ENCODE peak calls at places on chromosome 7, in seven cellular contexts. One of them, this sample, is unnamed.

GRCh38 chr7:33669251-33669670 is 236.1 kb upstream of the BMPER start:
- DNase-seq in H54: no peak
- DNase-seq in COR-L47: no peak
- DNase-seq in T-helper 9 cell: no peak
- DNase-seq in stimulated activated CD4-positive, alpha-beta T cell treated with anti-CD3 and anti-CD28 coated beads, Interleukin-2, amount 100 ng/mL, for 48 hours: no peak
- DNase-seq in endothelial cell: no peak
- DNase-seq in activated CD4-positive, alpha-beta T cell treated with anti-CD3 and anti-CD28 coated beads, Interleukin-2, amount 10 ng/mL, durations not matched to agents 7 days and 5 days: no peak
- DNase-seq in this sample: no peak

GRCh38 chr7:24406818-24407226 is 122.8 kb downstream of the NPY start:
- DNase-seq in H54: no peak
- DNase-seq in COR-L47: no peak
- DNase-seq in T-helper 9 cell: no peak
- DNase-seq in stimulated activated CD4-positive, alpha-beta T cell treated with anti-CD3 and anti-CD28 coated beads, Interleukin-2, amount 100 ng/mL, for 48 hours: no peak
- DNase-seq in endothelial cell: no peak
- DNase-seq in activated CD4-positive, alpha-beta T cell treated with anti-CD3 and anti-CD28 coated beads, Interleukin-2, amount 10 ng/mL, durations not matched to agents 7 days and 5 days: no peak
- DNase-seq in this sample: no peak

GRCh38 chr7:57203161-57203791 is 71.0 kb upstream of the ZNF479 start:
- DNase-seq in H54: no peak
- DNase-seq in COR-L47: no peak
- DNase-seq in T-helper 9 cell: no peak
- DNase-seq in stimulated activated CD4-positive, alpha-beta T cell treated with anti-CD3 and anti-CD28 coated beads, Interleukin-2, amount 100 ng/mL, for 48 hours: no peak
- DNase-seq in endothelial cell: no peak
- DNase-seq in activated CD4-positive, alpha-beta T cell treated with anti-CD3 and anti-CD28 coated beads, Interleukin-2, amount 10 ng/mL, durations not matched to agents 7 days and 5 days: no peak
- DNase-seq in this sample: no peak

GRCh38 chr7:15215611-15216010 is 313.1 kb upstream of the DGKB start:
- DNase-seq in H54: no peak
- DNase-seq in COR-L47: no peak
- DNase-seq in T-helper 9 cell: no peak
- DNase-seq in stimulated activated CD4-positive, alpha-beta T cell treated with anti-CD3 and anti-CD28 coated beads, Interleukin-2, amount 100 ng/mL, for 48 hours: no peak
- DNase-seq in endothelial cell: no peak
- DNase-seq in activated CD4-positive, alpha-beta T cell treated with anti-CD3 and anti-CD28 coated beads, Interleukin-2, amount 10 ng/mL, durations not matched to agents 7 days and 5 days: no peak
- DNase-seq in this sample: no peak

GRCh38 chr7:50660040-50660829 is 95.0 kb upstream of the DDC start:
- DNase-seq in H54: no peak
- DNase-seq in COR-L47: no peak
- DNase-seq in T-helper 9 cell: peak; percentile 23
- DNase-seq in stimulated activated CD4-positive, alpha-beta T cell treated with anti-CD3 and anti-CD28 coated beads, Interleukin-2, amount 100 ng/mL, for 48 hours: no peak
- DNase-seq in endothelial cell: no peak
- DNase-seq in activated CD4-positive, alpha-beta T cell treated with anti-CD3 and anti-CD28 coated beads, Interleukin-2, amount 10 ng/mL, durations not matched to agents 7 days and 5 days: peak; percentile 55
- DNase-seq in this sample: peak; percentile 81

GRCh38 chr7:47304727-47305719 is 276.9 kb downstream of the TNS3 start:
- DNase-seq in H54: no peak
- DNase-seq in COR-L47: no peak
- DNase-seq in T-helper 9 cell: no peak
- DNase-seq in stimulated activated CD4-positive, alpha-beta T cell treated with anti-CD3 and anti-CD28 coated beads, Interleukin-2, amount 100 ng/mL, for 48 hours: no peak
- DNase-seq in endothelial cell: no peak
- DNase-seq in activated CD4-positive, alpha-beta T cell treated with anti-CD3 and anti-CD28 coated beads, Interleukin-2, amount 10 ng/mL, durations not matched to agents 7 days and 5 days: no peak
- DNase-seq in this sample: no peak

GRCh38 chr7:36175872-36176271 is 22.8 kb downstream of the EEPD1 start:
- DNase-seq in H54: no peak
- DNase-seq in COR-L47: no peak
- DNase-seq in T-helper 9 cell: no peak
- DNase-seq in stimulated activated CD4-positive, alpha-beta T cell treated with anti-CD3 and anti-CD28 coated beads, Interleukin-2, amount 100 ng/mL, for 48 hours: no peak
- DNase-seq in endothelial cell: no peak
- DNase-seq in activated CD4-positive, alpha-beta T cell treated with anti-CD3 and anti-CD28 coated beads, Interleukin-2, amount 10 ng/mL, durations not matched to agents 7 days and 5 days: no peak
- DNase-seq in this sample: no peak

GRCh38 chr7:16918288-16918895 is 36.6 kb upstream of the AGR3 start:
- DNase-seq in H54: no peak
- DNase-seq in COR-L47: no peak
- DNase-seq in T-helper 9 cell: no peak
- DNase-seq in stimulated activated CD4-positive, alpha-beta T cell treated with anti-CD3 and anti-CD28 coated beads, Interleukin-2, amount 100 ng/mL, for 48 hours: peak; percentile 26
- DNase-seq in endothelial cell: peak; percentile 30
- DNase-seq in activated CD4-positive, alpha-beta T cell treated with anti-CD3 and anti-CD28 coated beads, Interleukin-2, amount 10 ng/mL, durations not matched to agents 7 days and 5 days: peak; percentile 44
- DNase-seq in this sample: no peak

GRCh38 chr7:131945313-131945831 is 388.9 kb upstream of the PODXL start:
- DNase-seq in H54: peak; percentile 39
- DNase-seq in COR-L47: peak; percentile 56
- DNase-seq in T-helper 9 cell: no peak
- DNase-seq in stimulated activated CD4-positive, alpha-beta T cell treated with anti-CD3 and anti-CD28 coated beads, Interleukin-2, amount 100 ng/mL, for 48 hours: peak; percentile 42
- DNase-seq in endothelial cell: peak; percentile 82
- DNase-seq in activated CD4-positive, alpha-beta T cell treated with anti-CD3 and anti-CD28 coated beads, Interleukin-2, amount 10 ng/mL, durations not matched to agents 7 days and 5 days: peak; percentile 46
- DNase-seq in this sample: no peak

GRCh38 chr7:76108540-76109233 is 60.8 kb downstream of the MDH2 start:
- DNase-seq in H54: no peak
- DNase-seq in COR-L47: peak; percentile 52
- DNase-seq in T-helper 9 cell: no peak
- DNase-seq in stimulated activated CD4-positive, alpha-beta T cell treated with anti-CD3 and anti-CD28 coated beads, Interleukin-2, amount 100 ng/mL, for 48 hours: no peak
- DNase-seq in endothelial cell: no peak
- DNase-seq in activated CD4-positive, alpha-beta T cell treated with anti-CD3 and anti-CD28 coated beads, Interleukin-2, amount 10 ng/mL, durations not matched to agents 7 days and 5 days: no peak
- DNase-seq in this sample: no peak

GRCh38 chr7:101635484-101635883 is 6.4 kb upstream of the MYL10 start:
- DNase-seq in H54: peak; percentile 72
- DNase-seq in COR-L47: no peak
- DNase-seq in T-helper 9 cell: no peak
- DNase-seq in stimulated activated CD4-positive, alpha-beta T cell treated with anti-CD3 and anti-CD28 coated beads, Interleukin-2, amount 100 ng/mL, for 48 hours: no peak
- DNase-seq in endothelial cell: no peak
- DNase-seq in activated CD4-positive, alpha-beta T cell treated with anti-CD3 and anti-CD28 coated beads, Interleukin-2, amount 10 ng/mL, durations not matched to agents 7 days and 5 days: no peak
- DNase-seq in this sample: no peak

GRCh38 chr7:155590215-155591023 is 44.1 kb upstream of the CNPY1 start:
- DNase-seq in H54: peak; percentile 19
- DNase-seq in COR-L47: peak; percentile 94
- DNase-seq in T-helper 9 cell: no peak
- DNase-seq in stimulated activated CD4-positive, alpha-beta T cell treated with anti-CD3 and anti-CD28 coated beads, Interleukin-2, amount 100 ng/mL, for 48 hours: no peak
- DNase-seq in endothelial cell: no peak
- DNase-seq in activated CD4-positive, alpha-beta T cell treated with anti-CD3 and anti-CD28 coated beads, Interleukin-2, amount 10 ng/mL, durations not matched to agents 7 days and 5 days: peak; percentile 32
- DNase-seq in this sample: no peak

GRCh38 chr7:455110-455928 is 64.3 kb downstream of the PDGFA start:
- DNase-seq in H54: no peak
- DNase-seq in COR-L47: peak; percentile 91
- DNase-seq in T-helper 9 cell: no peak
- DNase-seq in stimulated activated CD4-positive, alpha-beta T cell treated with anti-CD3 and anti-CD28 coated beads, Interleukin-2, amount 100 ng/mL, for 48 hours: no peak
- DNase-seq in endothelial cell: no peak
- DNase-seq in activated CD4-positive, alpha-beta T cell treated with anti-CD3 and anti-CD28 coated beads, Interleukin-2, amount 10 ng/mL, durations not matched to agents 7 days and 5 days: no peak
- DNase-seq in this sample: no peak

GRCh38 chr7:98049034-98049433 is 57.6 kb upstream of the LMTK2 start:
- DNase-seq in H54: no peak
- DNase-seq in COR-L47: no peak
- DNase-seq in T-helper 9 cell: no peak
- DNase-seq in stimulated activated CD4-positive, alpha-beta T cell treated with anti-CD3 and anti-CD28 coated beads, Interleukin-2, amount 100 ng/mL, for 48 hours: no peak
- DNase-seq in endothelial cell: no peak
- DNase-seq in activated CD4-positive, alpha-beta T cell treated with anti-CD3 and anti-CD28 coated beads, Interleukin-2, amount 10 ng/mL, durations not matched to agents 7 days and 5 days: no peak
- DNase-seq in this sample: no peak

GRCh38 chr7:28389504-28390385 is 22.6 kb upstream of the CREB5 start:
- DNase-seq in H54: no peak
- DNase-seq in COR-L47: peak; percentile 48
- DNase-seq in T-helper 9 cell: no peak
- DNase-seq in stimulated activated CD4-positive, alpha-beta T cell treated with anti-CD3 and anti-CD28 coated beads, Interleukin-2, amount 100 ng/mL, for 48 hours: no peak
- DNase-seq in endothelial cell: no peak
- DNase-seq in activated CD4-positive, alpha-beta T cell treated with anti-CD3 and anti-CD28 coated beads, Interleukin-2, amount 10 ng/mL, durations not matched to agents 7 days and 5 days: peak; percentile 22
- DNase-seq in this sample: no peak

GRCh38 chr7:29309041-29309860 is 114.7 kb downstream of the CHN2 start:
- DNase-seq in H54: no peak
- DNase-seq in COR-L47: peak; percentile 57
- DNase-seq in T-helper 9 cell: no peak
- DNase-seq in stimulated activated CD4-positive, alpha-beta T cell treated with anti-CD3 and anti-CD28 coated beads, Interleukin-2, amount 100 ng/mL, for 48 hours: no peak
- DNase-seq in endothelial cell: no peak
- DNase-seq in activated CD4-positive, alpha-beta T cell treated with anti-CD3 and anti-CD28 coated beads, Interleukin-2, amount 10 ng/mL, durations not matched to agents 7 days and 5 days: no peak
- DNase-seq in this sample: no peak

GRCh38 chr7:75925717-75926435 is 10.9 kb downstream of the POR start:
- DNase-seq in H54: no peak
- DNase-seq in COR-L47: no peak
- DNase-seq in T-helper 9 cell: no peak
- DNase-seq in stimulated activated CD4-positive, alpha-beta T cell treated with anti-CD3 and anti-CD28 coated beads, Interleukin-2, amount 100 ng/mL, for 48 hours: no peak
- DNase-seq in endothelial cell: no peak
- DNase-seq in activated CD4-positive, alpha-beta T cell treated with anti-CD3 and anti-CD28 coated beads, Interleukin-2, amount 10 ng/mL, durations not matched to agents 7 days and 5 days: no peak
- DNase-seq in this sample: no peak

GRCh38 chr7:20164420-20165145 is 52.6 kb downstream of the MACC1 start:
- DNase-seq in H54: no peak
- DNase-seq in COR-L47: no peak
- DNase-seq in T-helper 9 cell: no peak
- DNase-seq in stimulated activated CD4-positive, alpha-beta T cell treated with anti-CD3 and anti-CD28 coated beads, Interleukin-2, amount 100 ng/mL, for 48 hours: no peak
- DNase-seq in endothelial cell: no peak
- DNase-seq in activated CD4-positive, alpha-beta T cell treated with anti-CD3 and anti-CD28 coated beads, Interleukin-2, amount 10 ng/mL, durations not matched to agents 7 days and 5 days: no peak
- DNase-seq in this sample: no peak

GRCh38 chr7:40918701-40919271 is 784.0 kb downstream of the SUGCT start:
- DNase-seq in H54: peak; percentile 19
- DNase-seq in COR-L47: no peak
- DNase-seq in T-helper 9 cell: no peak
- DNase-seq in stimulated activated CD4-positive, alpha-beta T cell treated with anti-CD3 and anti-CD28 coated beads, Interleukin-2, amount 100 ng/mL, for 48 hours: no peak
- DNase-seq in endothelial cell: no peak
- DNase-seq in activated CD4-positive, alpha-beta T cell treated with anti-CD3 and anti-CD28 coated beads, Interleukin-2, amount 10 ng/mL, durations not matched to agents 7 days and 5 days: no peak
- DNase-seq in this sample: no peak

GRCh38 chr7:149414745-149415390 is 46.0 kb downstream of the ZNF777 start:
- DNase-seq in H54: no peak
- DNase-seq in COR-L47: no peak
- DNase-seq in T-helper 9 cell: peak; percentile 22
- DNase-seq in stimulated activated CD4-positive, alpha-beta T cell treated with anti-CD3 and anti-CD28 coated beads, Interleukin-2, amount 100 ng/mL, for 48 hours: peak; percentile 35
- DNase-seq in endothelial cell: peak; percentile 75
- DNase-seq in activated CD4-positive, alpha-beta T cell treated with anti-CD3 and anti-CD28 coated beads, Interleukin-2, amount 10 ng/mL, durations not matched to agents 7 days and 5 days: peak; percentile 16
- DNase-seq in this sample: peak; percentile 35

GRCh38 chr7:83204715-83205114 is 42.0 kb upstream of the PCLO start:
- DNase-seq in H54: no peak
- DNase-seq in COR-L47: no peak
- DNase-seq in T-helper 9 cell: no peak
- DNase-seq in stimulated activated CD4-positive, alpha-beta T cell treated with anti-CD3 and anti-CD28 coated beads, Interleukin-2, amount 100 ng/mL, for 48 hours: no peak
- DNase-seq in endothelial cell: no peak
- DNase-seq in activated CD4-positive, alpha-beta T cell treated with anti-CD3 and anti-CD28 coated beads, Interleukin-2, amount 10 ng/mL, durations not matched to agents 7 days and 5 days: no peak
- DNase-seq in this sample: no peak

GRCh38 chr7:151655555-151655954 is 135.9 kb upstream of the RHEB start:
- DNase-seq in H54: no peak
- DNase-seq in COR-L47: no peak
- DNase-seq in T-helper 9 cell: no peak
- DNase-seq in stimulated activated CD4-positive, alpha-beta T cell treated with anti-CD3 and anti-CD28 coated beads, Interleukin-2, amount 100 ng/mL, for 48 hours: no peak
- DNase-seq in endothelial cell: no peak
- DNase-seq in activated CD4-positive, alpha-beta T cell treated with anti-CD3 and anti-CD28 coated beads, Interleukin-2, amount 10 ng/mL, durations not matched to agents 7 days and 5 days: no peak
- DNase-seq in this sample: no peak

GRCh38 chr7:70739646-70740045 is 392.3 kb upstream of the GALNT17 start:
- DNase-seq in H54: no peak
- DNase-seq in COR-L47: no peak
- DNase-seq in T-helper 9 cell: no peak
- DNase-seq in stimulated activated CD4-positive, alpha-beta T cell treated with anti-CD3 and anti-CD28 coated beads, Interleukin-2, amount 100 ng/mL, for 48 hours: no peak
- DNase-seq in endothelial cell: no peak
- DNase-seq in activated CD4-positive, alpha-beta T cell treated with anti-CD3 and anti-CD28 coated beads, Interleukin-2, amount 10 ng/mL, durations not matched to agents 7 days and 5 days: no peak
- DNase-seq in this sample: no peak

GRCh38 chr7:151700621-151701185 is 176.2 kb downstream of the PRKAG2 start:
- DNase-seq in H54: no peak
- DNase-seq in COR-L47: no peak
- DNase-seq in T-helper 9 cell: no peak
- DNase-seq in stimulated activated CD4-positive, alpha-beta T cell treated with anti-CD3 and anti-CD28 coated beads, Interleukin-2, amount 100 ng/mL, for 48 hours: no peak
- DNase-seq in endothelial cell: no peak
- DNase-seq in activated CD4-positive, alpha-beta T cell treated with anti-CD3 and anti-CD28 coated beads, Interleukin-2, amount 10 ng/mL, durations not matched to agents 7 days and 5 days: no peak
- DNase-seq in this sample: no peak

GRCh38 chr7:159047536-159047935 is 97.1 kb downstream of the VIPR2 start:
- DNase-seq in H54: no peak
- DNase-seq in COR-L47: no peak
- DNase-seq in T-helper 9 cell: no peak
- DNase-seq in stimulated activated CD4-positive, alpha-beta T cell treated with anti-CD3 and anti-CD28 coated beads, Interleukin-2, amount 100 ng/mL, for 48 hours: no peak
- DNase-seq in endothelial cell: no peak
- DNase-seq in activated CD4-positive, alpha-beta T cell treated with anti-CD3 and anti-CD28 coated beads, Interleukin-2, amount 10 ng/mL, durations not matched to agents 7 days and 5 days: no peak
- DNase-seq in this sample: no peak

GRCh38 chr7:148738737-148739535 is 40.2 kb downstream of the CUL1 start:
- DNase-seq in H54: no peak
- DNase-seq in COR-L47: no peak
- DNase-seq in T-helper 9 cell: no peak
- DNase-seq in stimulated activated CD4-positive, alpha-beta T cell treated with anti-CD3 and anti-CD28 coated beads, Interleukin-2, amount 100 ng/mL, for 48 hours: no peak
- DNase-seq in endothelial cell: no peak
- DNase-seq in activated CD4-positive, alpha-beta T cell treated with anti-CD3 and anti-CD28 coated beads, Interleukin-2, amount 10 ng/mL, durations not matched to agents 7 days and 5 days: no peak
- DNase-seq in this sample: no peak

GRCh38 chr7:93958216-93958615 is 36.7 kb downstream of the GNG11 start:
- DNase-seq in H54: no peak
- DNase-seq in COR-L47: no peak
- DNase-seq in T-helper 9 cell: no peak
- DNase-seq in stimulated activated CD4-positive, alpha-beta T cell treated with anti-CD3 and anti-CD28 coated beads, Interleukin-2, amount 100 ng/mL, for 48 hours: no peak
- DNase-seq in endothelial cell: no peak
- DNase-seq in activated CD4-positive, alpha-beta T cell treated with anti-CD3 and anti-CD28 coated beads, Interleukin-2, amount 10 ng/mL, durations not matched to agents 7 days and 5 days: no peak
- DNase-seq in this sample: no peak

GRCh38 chr7:51613911-51614344 is 297.3 kb upstream of the COBL start:
- DNase-seq in H54: no peak
- DNase-seq in COR-L47: no peak
- DNase-seq in T-helper 9 cell: no peak
- DNase-seq in stimulated activated CD4-positive, alpha-beta T cell treated with anti-CD3 and anti-CD28 coated beads, Interleukin-2, amount 100 ng/mL, for 48 hours: no peak
- DNase-seq in endothelial cell: no peak
- DNase-seq in activated CD4-positive, alpha-beta T cell treated with anti-CD3 and anti-CD28 coated beads, Interleukin-2, amount 10 ng/mL, durations not matched to agents 7 days and 5 days: no peak
- DNase-seq in this sample: no peak

GRCh38 chr7:32900415-32900814 is 8.9 kb upstream of the KBTBD2 start:
- DNase-seq in H54: no peak
- DNase-seq in COR-L47: no peak
- DNase-seq in T-helper 9 cell: no peak
- DNase-seq in stimulated activated CD4-positive, alpha-beta T cell treated with anti-CD3 and anti-CD28 coated beads, Interleukin-2, amount 100 ng/mL, for 48 hours: no peak
- DNase-seq in endothelial cell: no peak
- DNase-seq in activated CD4-positive, alpha-beta T cell treated with anti-CD3 and anti-CD28 coated beads, Interleukin-2, amount 10 ng/mL, durations not matched to agents 7 days and 5 days: no peak
- DNase-seq in this sample: no peak

GRCh38 chr7:5614579-5614978 is 166.9 kb downstream of the RNF216 start:
- DNase-seq in H54: no peak
- DNase-seq in COR-L47: no peak
- DNase-seq in T-helper 9 cell: no peak
- DNase-seq in stimulated activated CD4-positive, alpha-beta T cell treated with anti-CD3 and anti-CD28 coated beads, Interleukin-2, amount 100 ng/mL, for 48 hours: no peak
- DNase-seq in endothelial cell: peak; percentile 40
- DNase-seq in activated CD4-positive, alpha-beta T cell treated with anti-CD3 and anti-CD28 coated beads, Interleukin-2, amount 10 ng/mL, durations not matched to agents 7 days and 5 days: no peak
- DNase-seq in this sample: no peak

GRCh38 chr7:99837649-99838361 is 10.0 kb downstream of the CYP3A43 start:
- DNase-seq in H54: no peak
- DNase-seq in COR-L47: no peak
- DNase-seq in T-helper 9 cell: no peak
- DNase-seq in stimulated activated CD4-positive, alpha-beta T cell treated with anti-CD3 and anti-CD28 coated beads, Interleukin-2, amount 100 ng/mL, for 48 hours: no peak
- DNase-seq in endothelial cell: no peak
- DNase-seq in activated CD4-positive, alpha-beta T cell treated with anti-CD3 and anti-CD28 coated beads, Interleukin-2, amount 10 ng/mL, durations not matched to agents 7 days and 5 days: peak; percentile 8
- DNase-seq in this sample: no peak

GRCh38 chr7:158362001-158362400 is 225.6 kb downstream of the PTPRN2 start:
- DNase-seq in H54: no peak
- DNase-seq in COR-L47: no peak
- DNase-seq in T-helper 9 cell: no peak
- DNase-seq in stimulated activated CD4-positive, alpha-beta T cell treated with anti-CD3 and anti-CD28 coated beads, Interleukin-2, amount 100 ng/mL, for 48 hours: no peak
- DNase-seq in endothelial cell: no peak
- DNase-seq in activated CD4-positive, alpha-beta T cell treated with anti-CD3 and anti-CD28 coated beads, Interleukin-2, amount 10 ng/mL, durations not matched to agents 7 days and 5 days: no peak
- DNase-seq in this sample: no peak

GRCh38 chr7:68280931-68281330 is 1284.3 kb downstream of the TYW1 start:
- DNase-seq in H54: no peak
- DNase-seq in COR-L47: no peak
- DNase-seq in T-helper 9 cell: no peak
- DNase-seq in stimulated activated CD4-positive, alpha-beta T cell treated with anti-CD3 and anti-CD28 coated beads, Interleukin-2, amount 100 ng/mL, for 48 hours: no peak
- DNase-seq in endothelial cell: no peak
- DNase-seq in activated CD4-positive, alpha-beta T cell treated with anti-CD3 and anti-CD28 coated beads, Interleukin-2, amount 10 ng/mL, durations not matched to agents 7 days and 5 days: no peak
- DNase-seq in this sample: no peak

GRCh38 chr7:105581066-105581811 is at the start of gene EFCAB10:
- DNase-seq in H54: no peak
- DNase-seq in COR-L47: peak; percentile 76
- DNase-seq in T-helper 9 cell: peak; percentile 16
- DNase-seq in stimulated activated CD4-positive, alpha-beta T cell treated with anti-CD3 and anti-CD28 coated beads, Interleukin-2, amount 100 ng/mL, for 48 hours: peak; percentile 47
- DNase-seq in endothelial cell: peak; percentile 84
- DNase-seq in activated CD4-positive, alpha-beta T cell treated with anti-CD3 and anti-CD28 coated beads, Interleukin-2, amount 10 ng/mL, durations not matched to agents 7 days and 5 days: peak; percentile 66
- DNase-seq in this sample: peak; percentile 19

GRCh38 chr7:13945670-13946069 is 43.8 kb downstream of the ETV1 start:
- DNase-seq in H54: no peak
- DNase-seq in COR-L47: no peak
- DNase-seq in T-helper 9 cell: no peak
- DNase-seq in stimulated activated CD4-positive, alpha-beta T cell treated with anti-CD3 and anti-CD28 coated beads, Interleukin-2, amount 100 ng/mL, for 48 hours: no peak
- DNase-seq in endothelial cell: no peak
- DNase-seq in activated CD4-positive, alpha-beta T cell treated with anti-CD3 and anti-CD28 coated beads, Interleukin-2, amount 10 ng/mL, durations not matched to agents 7 days and 5 days: no peak
- DNase-seq in this sample: no peak

This sample was measured in CD4-positive, alpha-beta memory T cell.